ENCODE peak calls at places on chromosome 19, in six cellular contexts. P is kidney; O is osteoblast; J is CD8-positive, alpha-beta T cell; Z is glutamatergic neuron; L is Calu3. A is an unnamed sample.

GRCh38 chr19:7789447-7789846 is 26.4 kb downstream of the CLEC4M start:
- DNase-seq in L (no peak), O (no peak), Z (no peak), P (peak), J (peak), A (no peak)

GRCh38 chr19:43727593-43727853 is 11.6 kb downstream of the IRGC start:
- DNase-seq in P (no peak), Z (no peak), J (no peak), O (no peak), L (no peak), A (no peak)

GRCh38 chr19:41792513-41793413 is 3.6 kb upstream of the CEACAM3 start:
- DNase-seq in P (no peak), L (peak), J (peak), Z (peak), O (no peak), A (no peak)

GRCh38 chr19:7746903-7747884 is at the start of gene CD209:
- DNase-seq in P (no peak), L (no peak), J (no peak), O (no peak), Z (no peak), A (no peak)

GRCh38 chr19:10861118-10861651 is 10.2 kb upstream of the CARM1 start:
- DNase-seq in P (no peak), J (peak), O (peak), Z (no peak), L (peak), A (no peak)

GRCh38 chr19:14479985-14480694 is 5.0 kb upstream of the PTGER1 start:
- DNase-seq in L (peak), P (peak), O (peak), Z (peak), J (peak), A (peak)

GRCh38 chr19:14763497-14764145 is 14.7 kb downstream of the ADGRE2 start:
- DNase-seq in J (no peak), Z (no peak), P (no peak), L (no peak), O (no peak), A (no peak)

GRCh38 chr19:42233638-42234292 is 8.6 kb downstream of the GSK3A start:
- DNase-seq in L (no peak), Z (no peak), J (no peak), P (no peak), O (peak), A (no peak)

GRCh38 chr19:36110487-36111199 is at the start of gene OVOL3:
- DNase-seq in O (no peak), Z (no peak), L (no peak), P (no peak), J (no peak), A (no peak)

GRCh38 chr19:36054119-36054732 is at the start of gene THAP8:
- DNase-seq in Z (peak), L (peak), O (peak), J (peak), P (peak), A (peak)

GRCh38 chr19:38727868-38728660 is 16.2 kb downstream of the CAPN12 start:
- DNase-seq in P (peak), Z (no peak), L (no peak), J (no peak), O (peak), A (no peak)

GRCh38 chr19:10718205-10719196 is 622 bp downstream of the DNM2 start:
- DNase-seq in J (peak), Z (peak), P (peak), O (peak), L (peak), A (peak)

GRCh38 chr19:33219261-33219812 is 6.3 kb downstream of the SLC7A10 start:
- DNase-seq in L (peak), Z (no peak), O (no peak), P (no peak), J (no peak), A (no peak)

GRCh38 chr19:52735734-52736133 is 890 bp upstream of the ZNF611 start:
- DNase-seq in P (peak), Z (peak), L (peak), J (no peak), O (peak), A (peak)

GRCh38 chr19:34838753-34839431 is 65.9 kb upstream of the ZNF599 start:
- DNase-seq in J (no peak), P (no peak), L (no peak), Z (peak), O (peak), A (peak)

GRCh38 chr19:58515259-58515658 is 3.5 kb upstream of the SLC27A5 start:
- DNase-seq in P (no peak), O (no peak), J (no peak), Z (no peak), L (no peak), A (no peak)

GRCh38 chr19:3642987-3643386 is 16.4 kb upstream of the CACTIN start:
- DNase-seq in P (no peak), O (no peak), Z (peak), J (no peak), L (no peak), A (no peak)

DNA sequence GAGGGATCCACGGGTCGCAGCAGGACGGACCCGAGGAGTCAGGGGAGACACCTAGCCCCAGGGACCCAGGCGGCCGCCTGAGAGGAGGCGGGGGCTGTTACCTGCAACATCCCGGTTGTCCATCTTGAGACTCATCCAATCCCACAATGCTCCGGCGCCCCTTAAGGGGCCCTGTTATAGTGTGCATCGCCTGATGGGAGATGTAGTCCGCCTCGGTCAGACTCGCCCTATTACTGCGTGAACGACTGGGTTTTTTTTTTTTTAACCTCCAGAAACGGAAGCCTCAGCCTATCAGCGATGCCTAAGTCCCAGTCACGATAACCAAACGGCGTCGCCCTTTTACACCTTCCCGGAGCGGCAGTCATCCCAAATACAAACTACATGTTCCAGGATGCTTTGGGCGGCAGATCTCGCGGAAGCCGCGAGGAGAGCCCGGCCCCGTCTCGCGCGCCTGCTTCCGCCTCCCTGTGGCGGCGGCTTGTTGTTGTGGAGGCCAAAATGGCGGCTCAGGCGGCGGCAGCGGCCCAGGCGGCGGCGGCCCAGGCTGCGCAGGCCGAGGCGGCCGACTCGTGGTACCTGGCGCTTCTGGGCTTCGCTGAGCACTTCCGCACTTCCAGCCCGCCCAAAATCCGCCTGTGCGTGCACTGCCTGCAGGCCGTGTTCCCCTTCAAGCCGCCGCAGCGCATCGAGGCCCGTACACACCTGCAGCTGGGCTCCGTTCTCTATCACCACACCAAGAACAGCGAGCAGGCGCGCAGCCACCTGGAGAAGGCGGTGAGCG is at the start of the genes MAU2 and SUGP1:
- DNase-seq in P (peak), L (peak), Z (peak), J (peak), O (peak), A (peak)
- TF ChIP-seq CTCF in P (peak), L (no peak), Z (no peak), J (no peak), O (peak), A (peak)

GRCh38 chr19:48833977-48834376 is 2.3 kb downstream of the HSD17B14 start:
- DNase-seq in L (no peak), Z (no peak), J (no peak), P (no peak), O (no peak), A (no peak)

GRCh38 chr19:48837081-48837524 is 812 bp upstream of the HSD17B14 start:
- DNase-seq in J (peak), P (peak), L (no peak), Z (peak), O (peak), A (peak)

GRCh38 chr19:48837586-48838191 is 1.4 kb upstream of the HSD17B14 start:
- DNase-seq in L (no peak), O (no peak), P (no peak), J (no peak), Z (no peak), A (no peak)

GRCh38 chr19:48835734-48836088 is 580 bp downstream of the HSD17B14 start:
- DNase-seq in J (peak), Z (peak), O (peak), P (peak), L (peak), A (peak)

GRCh38 chr19:48836089-48837017 is at the start of gene HSD17B14:
- DNase-seq in Z (peak), O (peak), P (no peak), L (no peak), J (no peak), A (peak)
- TF ChIP-seq CTCF in Z (peak), O (no peak), P (no peak), L (peak), J (no peak), A (peak)

DNA sequence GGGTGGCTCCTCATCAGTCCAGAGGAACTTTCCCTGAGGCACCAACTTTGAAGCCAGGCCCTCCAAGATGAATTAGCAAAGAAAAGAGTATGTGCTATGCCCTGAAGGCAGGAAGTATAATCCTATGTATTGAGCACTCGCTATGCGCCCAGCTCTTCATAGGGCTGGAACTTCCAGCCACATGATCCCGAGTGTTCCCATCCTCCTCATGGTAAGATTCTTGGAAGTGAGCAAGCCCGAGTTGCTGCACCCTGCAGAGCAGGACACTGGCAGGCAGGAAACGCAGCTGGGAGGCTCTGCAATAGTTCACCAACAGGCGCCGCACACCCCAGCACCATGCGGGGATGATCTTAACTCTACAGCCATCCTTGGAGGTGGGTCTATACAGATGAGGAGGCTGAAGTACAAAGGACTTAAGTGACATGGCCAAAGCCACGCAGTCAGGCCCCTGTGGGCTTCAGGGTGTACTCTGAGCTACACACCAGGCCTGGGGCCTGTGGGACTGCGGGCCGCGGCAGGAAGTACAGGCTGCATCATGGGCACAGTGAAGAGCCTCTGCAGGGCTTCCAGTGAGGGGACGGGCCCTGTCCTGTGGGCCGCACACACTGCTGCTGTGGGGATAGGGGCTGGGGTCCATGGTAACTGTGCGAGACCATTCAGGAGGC is 25.1 kb downstream of the C19orf47 start:
- DNase-seq in O (peak), J (no peak), P (peak), Z (no peak), L (no peak), A (no peak)
- TF ChIP-seq CTCF in O (no peak), J (no peak), P (no peak), Z (no peak), L (no peak), A (no peak)

GRCh38 chr19:1069009-1069779 is 2.2 kb downstream of the ARHGAP45 start:
- DNase-seq in O (no peak), L (no peak), P (peak), J (peak), Z (no peak), A (no peak)

GRCh38 chr19:1068111-1069001 is 1.4 kb downstream of the ARHGAP45 start:
- DNase-seq in Z (no peak), O (no peak), P (peak), L (no peak), J (peak), A (no peak)

GRCh38 chr19:1072371-1073015 is 5.5 kb downstream of the ARHGAP45 start:
- DNase-seq in J (no peak), O (no peak), Z (no peak), P (no peak), L (no peak), A (no peak)

GRCh38 chr19:1070931-1071791 is 4.2 kb downstream of the ARHGAP45 start:
- DNase-seq in O (no peak), P (peak), J (no peak), Z (no peak), L (no peak), A (no peak)

GRCh38 chr19:1070576-1070930 is 3.6 kb downstream of the ARHGAP45 start:
- DNase-seq in O (no peak), J (no peak), Z (no peak), L (no peak), P (no peak), A (no peak)
- TF ChIP-seq CTCF in O (no peak), J (no peak), Z (no peak), L (no peak), P (no peak), A (no peak)

GRCh38 chr19:30428281-30428680 is 56.1 kb downstream of the ZNF536 start:
- DNase-seq in P (no peak), O (no peak), Z (no peak), J (no peak), L (no peak), A (no peak)

GRCh38 chr19:30426864-30427263 is 54.7 kb downstream of the ZNF536 start:
- DNase-seq in J (no peak), P (no peak), O (no peak), L (no peak), Z (no peak), A (no peak)

GRCh38 chr19:30428856-30429255 is 56.7 kb downstream of the ZNF536 start:
- DNase-seq in L (no peak), O (no peak), J (no peak), P (no peak), Z (no peak), A (no peak)

GRCh38 chr19:30431591-30431990 is 59.4 kb downstream of the ZNF536 start:
- DNase-seq in Z (no peak), L (no peak), O (no peak), J (no peak), P (no peak), A (no peak)

GRCh38 chr19:30430206-30430734 is 58.1 kb downstream of the ZNF536 start:
- DNase-seq in L (no peak), J (no peak), Z (no peak), P (no peak), O (no peak), A (no peak)
- TF ChIP-seq CTCF in L (no peak), J (no peak), Z (no peak), P (no peak), O (no peak), A (no peak)

DNA sequence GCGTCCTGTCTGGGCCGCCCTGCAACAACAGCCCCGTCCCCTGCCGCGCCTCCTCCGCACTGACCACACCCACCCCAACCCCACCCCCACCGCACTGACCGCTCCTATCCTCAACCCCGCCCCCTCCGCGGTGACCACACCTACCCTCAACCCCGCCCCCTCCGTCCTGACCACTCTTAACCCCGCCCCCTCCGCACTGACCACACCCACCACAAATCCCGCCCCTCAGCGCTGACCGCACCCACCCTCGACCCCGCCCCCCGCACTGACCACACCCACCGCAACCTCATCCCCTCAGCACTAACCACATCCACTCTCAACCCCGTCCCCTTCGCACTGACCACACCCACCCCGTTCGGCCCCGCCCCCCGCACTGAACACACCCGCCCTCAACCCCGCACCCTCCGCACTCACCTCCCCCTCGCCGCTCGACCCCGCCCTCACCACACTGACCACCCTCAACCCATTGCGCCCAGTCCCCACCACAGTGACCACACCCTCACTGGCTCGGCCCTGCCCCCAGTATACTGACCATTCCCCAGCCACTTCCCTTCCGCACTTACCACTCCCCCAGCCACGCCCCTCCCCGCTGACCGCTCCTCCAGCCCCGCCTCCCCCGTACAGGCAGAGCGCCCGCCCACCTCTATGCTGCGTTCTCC is 8.2 kb downstream of the F2RL3 start:
- DNase-seq in O (peak), L (peak), J (peak), Z (peak), P (peak), A (peak)
- TF ChIP-seq CTCF in O (no peak), L (no peak), J (no peak), Z (no peak), P (no peak), A (no peak)

GRCh38 chr19:5595129-5595528 is 27.4 kb upstream of the TINCR start:
- DNase-seq in Z (no peak), J (no peak), L (no peak), O (peak), P (peak), A (no peak)
- TF ChIP-seq CTCF in Z (no peak), J (no peak), L (no peak), O (no peak), P (no peak), A (no peak)

GRCh38 chr19:12140545-12141404 is 625 bp upstream of the ZNF20 start:
- DNase-seq in J (peak), L (peak), P (peak), O (peak), Z (peak), A (peak)

GRCh38 chr19:12139885-12140544 is at the start of gene ZNF20:
- DNase-seq in J (peak), Z (peak), P (peak), O (peak), L (peak), A (peak)

GRCh38 chr19:12139309-12139708 is 841 bp downstream of the ZNF20 start:
- DNase-seq in J (no peak), P (no peak), L (no peak), Z (no peak), O (no peak), A (no peak)

GRCh38 chr19:12137541-12137940 is 2.6 kb downstream of the ZNF20 start:
- DNase-seq in P (no peak), L (no peak), O (no peak), J (peak), Z (no peak), A (no peak)

DNA sequence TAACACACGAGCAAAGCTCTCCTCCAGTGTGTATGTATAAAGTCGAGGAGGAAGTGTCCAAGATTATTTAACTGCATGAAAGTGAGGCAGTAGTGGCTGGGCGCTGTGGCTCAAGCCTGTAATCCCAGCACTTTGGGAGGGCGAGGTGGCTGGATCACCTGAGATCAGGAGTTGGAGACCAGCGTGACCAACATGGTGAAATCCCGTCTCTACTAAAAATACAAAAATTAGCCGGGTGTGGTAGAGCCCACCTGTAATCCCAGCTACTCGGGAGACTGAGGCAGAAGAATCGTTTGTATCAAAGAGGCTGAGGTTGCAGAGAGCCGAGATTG is 1.2 kb upstream of the ZNF20 start:
- DNase-seq in Z (no peak), O (no peak), P (no peak), L (no peak), J (no peak), A (no peak)
- TF ChIP-seq CTCF in Z (peak), O (no peak), P (no peak), L (no peak), J (peak), A (no peak)

GRCh38 chr19:46514589-46515289 is 19.1 kb upstream of the PNMA8B start:
- DNase-seq in P (no peak), L (no peak), Z (no peak), J (no peak), O (no peak), A (no peak)
- TF ChIP-seq CTCF in P (no peak), L (no peak), Z (no peak), J (no peak), O (no peak), A (no peak)